ENCODE peak calls at places on chromosomes 1 and 21, in ten cellular contexts. Y, R, T, V, W, L, Q, U, I and M are unnamed samples.

GRCh38 chr1:93635614-93636543 is 45.8 kb downstream of the BCAR3 start:
- DNase-seq in Y (no peak), R (no peak), T (no peak), V (no peak), W (peak; percentile 68), L (no peak), Q (no peak), U (peak; percentile 87), I (no peak), M (no peak)

GRCh38 chr1:164380893-164381292 is 178.1 kb upstream of the PBX1 start:
- DNase-seq in Y (no peak), R (no peak), T (peak; percentile 34), V (no peak), W (no peak), L (no peak), Q (no peak), U (peak; percentile 19), I (peak; percentile 57), M (peak; percentile 97)

GRCh38 chr1:242579528-242580235 is 55.2 kb upstream of the PLD5 start:
- DNase-seq in Y (no peak), R (no peak), T (no peak), V (no peak), W (no peak), L (no peak), Q (no peak), U (no peak), I (no peak), M (no peak)

GRCh38 chr1:200905411-200906052 is 10.8 kb downstream of the INAVA start:
- DNase-seq in Y (no peak), R (no peak), T (no peak), V (no peak), W (no peak), L (no peak), Q (no peak), U (peak; percentile 35), I (no peak), M (no peak)

GRCh38 chr1:86825294-86825693 is 88.6 kb downstream of the SELENOF start:
- DNase-seq in Y (no peak), R (no peak), T (no peak), V (no peak), W (no peak), L (no peak), Q (no peak), U (peak; percentile 62), I (no peak), M (no peak)

GRCh38 chr1:26999440-26999987 is 6.0 kb downstream of the TRNP1 start:
- DNase-seq in Y (no peak), R (peak; percentile 57), T (peak; percentile 79), V (peak; percentile 78), W (no peak), L (no peak), Q (peak; percentile 82), U (peak; percentile 93), I (peak; percentile 94), M (no peak)

GRCh38 chr1:115021145-115021544 is 8.5 kb upstream of the TSHB start:
- DNase-seq in Y (no peak), R (no peak), T (no peak), V (no peak), W (no peak), L (no peak), Q (no peak), U (no peak), I (no peak), M (no peak)

GRCh38 chr1:58762806-58763205 is 21.0 kb downstream of the JUN start:
- DNase-seq in Y (no peak), R (no peak), T (no peak), V (no peak), W (no peak), L (no peak), Q (no peak), U (peak; percentile 71), I (no peak), M (peak; percentile 60)

GRCh38 chr1:168386949-168387586 is 106.4 kb downstream of the TBX19 start:
- DNase-seq in Y (peak; percentile 26), R (no peak), T (peak; percentile 51), V (peak; percentile 10), W (peak; percentile 96), L (no peak), Q (no peak), U (peak; percentile 5), I (no peak), M (no peak)

GRCh38 chr1:185739967-185740366 is 5.8 kb downstream of the HMCN1 start:
- DNase-seq in Y (no peak), R (no peak), T (no peak), V (no peak), W (no peak), L (no peak), Q (no peak), U (no peak), I (no peak), M (no peak)

GRCh38 chr1:9473032-9473792 is 66.1 kb upstream of the SLC25A33 start:
- DNase-seq in Y (no peak), R (no peak), T (peak; percentile 86), V (peak; percentile 60), W (peak; percentile 89), L (no peak), Q (peak; percentile 89), U (peak; percentile 91), I (peak; percentile 75), M (no peak)

GRCh38 chr1:59755084-59755685 is 59.6 kb upstream of the HOOK1 start:
- DNase-seq in Y (no peak), R (no peak), T (no peak), V (no peak), W (no peak), L (no peak), Q (no peak), U (no peak), I (no peak), M (no peak)

GRCh38 chr1:16980473-16981268 is at the start of gene MFAP2:
- DNase-seq in Y (no peak), R (no peak), T (no peak), V (no peak), W (peak; percentile 37), L (no peak), Q (peak; percentile 59), U (no peak), I (no peak), M (no peak)

GRCh38 chr1:43704838-43705237 is 2.5 kb upstream of the ST3GAL3 start:
- DNase-seq in Y (no peak), R (no peak), T (peak; percentile 46), V (no peak), W (peak; percentile 29), L (no peak), Q (no peak), U (peak; percentile 26), I (no peak), M (peak; percentile 63)

GRCh38 chr21:46661211-46661625 is 25.7 kb downstream of the PRMT2 start:
- DNase-seq in Y (peak; percentile 12), R (no peak), T (peak; percentile 74), V (peak; percentile 45), W (peak; percentile 74), L (no peak), Q (peak; percentile 56), U (peak; percentile 93), I (peak; percentile 43), M (peak; percentile 76)

GRCh38 chr1:18385239-18385790 is 95.4 kb upstream of the KLHDC7A start:
- DNase-seq in Y (no peak), R (no peak), T (peak; percentile 57), V (no peak), W (no peak), L (no peak), Q (no peak), U (no peak), I (no peak), M (no peak)

GRCh38 chr1:59926381-59927243 is at the start of gene CYP2J2:
- DNase-seq in Y (no peak), R (no peak), T (peak; percentile 77), V (peak; percentile 64), W (peak; percentile 91), L (peak; percentile 32), Q (peak; percentile 17), U (peak; percentile 11), I (no peak), M (peak; percentile 13)

GRCh38 chr1:209659909-209660308 is 7.7 kb upstream of the LAMB3 start:
- DNase-seq in Y (no peak), R (no peak), T (no peak), V (no peak), W (peak; percentile 36), L (no peak), Q (no peak), U (peak; percentile 48), I (no peak), M (no peak)

GRCh38 chr1:111516008-111516535 is 12.6 kb upstream of the ADORA3 start:
- DNase-seq in Y (peak; percentile 57), R (no peak), T (peak; percentile 77), V (peak; percentile 86), W (peak; percentile 37), L (no peak), Q (no peak), U (peak; percentile 68), I (no peak), M (no peak)

GRCh38 chr1:109826930-109827349 is 63.2 kb upstream of the EPS8L3 start:
- DNase-seq in Y (no peak), R (no peak), T (peak; percentile 80), V (peak; percentile 53), W (no peak), L (no peak), Q (no peak), U (no peak), I (no peak), M (no peak)

GRCh38 chr1:64361974-64362373 is 108.0 kb upstream of the CACHD1 start:
- DNase-seq in Y (no peak), R (no peak), T (no peak), V (no peak), W (no peak), L (no peak), Q (no peak), U (no peak), I (no peak), M (no peak)

GRCh38 chr1:164783778-164784555 is 225.0 kb downstream of the PBX1 start:
- DNase-seq in Y (no peak), R (no peak), T (peak; percentile 68), V (peak; percentile 47), W (no peak), L (peak; percentile 37), Q (no peak), U (peak; percentile 82), I (no peak), M (peak; percentile 83)

GRCh38 chr1:45493116-45493697 is 2.2 kb upstream of the TESK2 start:
- DNase-seq in Y (peak; percentile 53), R (no peak), T (no peak), V (peak; percentile 61), W (peak; percentile 79), L (peak; percentile 34), Q (peak; percentile 44), U (peak; percentile 78), I (no peak), M (peak; percentile 34)

GRCh38 chr21:45786660-45787059 is 143.1 kb downstream of the PCBP3 start:
- DNase-seq in Y (no peak), R (no peak), T (no peak), V (no peak), W (no peak), L (no peak), Q (no peak), U (no peak), I (no peak), M (no peak)

GRCh38 chr1:193539731-193540459 is 353.5 kb upstream of the B3GALT2 start:
- DNase-seq in Y (no peak), R (no peak), T (no peak), V (no peak), W (no peak), L (no peak), Q (no peak), U (no peak), I (no peak), M (no peak)

GRCh38 chr1:1179983-1180861 is 6.5 kb downstream of the TTLL10 start:
- DNase-seq in Y (no peak), R (no peak), T (peak; percentile 34), V (no peak), W (no peak), L (no peak), Q (no peak), U (no peak), I (no peak), M (no peak)

GRCh38 chr1:168112673-168113305 is 23.9 kb downstream of the GPR161 start:
- DNase-seq in Y (no peak), R (no peak), T (no peak), V (no peak), W (peak; percentile 76), L (peak; percentile 43), Q (peak; percentile 81), U (peak; percentile 83), I (no peak), M (peak; percentile 46)

GRCh38 chr1:218779341-218779831 is 394.3 kb upstream of the LYPLAL1 start:
- DNase-seq in Y (no peak), R (no peak), T (no peak), V (no peak), W (no peak), L (no peak), Q (no peak), U (no peak), I (no peak), M (no peak)